ENCODE peak calls at places on chromosomes 12 and 14, in four cellular contexts. B is stomach, F is K562, A is esophagus squamous epithelium. S is an unnamed sample.

GRCh38 chr14:25953532-25954144 is 644.2 kb downstream of the NOVA1 start:
- DNase-seq in A (peak; percentile 0), F (no peak), B (no peak), S (no peak)

GRCh38 chr14:78863143-78863542 is 693.0 kb downstream of the NRXN3 start:
- DNase-seq in A (no peak), B (no peak), F (peak; percentile 29), S (no peak)

GRCh38 chr12:91189526-91189925 is 6.9 kb upstream of the DCN start:
- DNase-seq in A (no peak), F (no peak), B (no peak), S (no peak)

GRCh38 chr14:98606816-98607215 is 665.2 kb downstream of the BCL11B start:
- DNase-seq in F (no peak), B (no peak), A (no peak), S (no peak)

GRCh38 chr14:37131205-37131604 is 41.2 kb downstream of the SLC25A21 start:
- DNase-seq in B (no peak), A (no peak), F (no peak), S (no peak)

GRCh38 chr12:39723831-39724230 is 104.2 kb upstream of the ABCD2 start:
- DNase-seq in B (no peak), A (no peak), F (no peak), S (no peak)

GRCh38 chr12:78887008-78887407 is 22.4 kb downstream of the SYT1 start:
- DNase-seq in F (no peak), B (no peak), A (no peak), S (no peak)

GRCh38 chr14:74220991-74221390 is 18.3 kb upstream of the VSX2 start:
- DNase-seq in F (no peak), B (no peak), A (no peak), S (no peak)

GRCh38 chr12:125890983-125891382 is 825.7 kb downstream of the AACS start:
- DNase-seq in F (no peak), A (no peak), B (no peak), S (no peak)

GRCh38 chr12:46365951-46366379 is 6.6 kb downstream of the SLC38A2 start:
- DNase-seq in F (no peak), A (no peak), B (no peak), S (no peak)

GRCh38 chr12:57579011-57579410 is 12.0 kb upstream of the PIP4K2C start:
- DNase-seq in B (no peak), F (no peak), A (no peak), S (no peak)

GRCh38 chr14:68399971-68400370 is 392.9 kb downstream of the ZFP36L1 start:
- DNase-seq in B (no peak), F (no peak), A (no peak), S (no peak)

GRCh38 chr12:101570022-101570421 is 24.7 kb upstream of the MYBPC1 start:
- DNase-seq in F (peak; percentile 10), B (no peak), A (no peak), S (no peak)

GRCh38 chr12:94644141-94644575 is 6.2 kb downstream of the TMCC3 start:
- DNase-seq in F (no peak), B (no peak), A (no peak), S (peak; percentile 59)

GRCh38 chr12:54388214-54389138 is 3.9 kb upstream of the ZNF385A start:
- DNase-seq in F (peak; percentile 76), B (no peak), A (no peak), S (no peak)

GRCh38 chr14:92890830-92891598 is 31.9 kb upstream of the CHGA start:
- DNase-seq in A (no peak), B (no peak), F (no peak), S (no peak)

GRCh38 chr14:70555890-70556289 is 21.1 kb upstream of the ADAM20 start:
- DNase-seq in F (no peak), A (no peak), B (no peak), S (peak; percentile 56)

GRCh38 chr14:20419404-20419803 is 6.1 kb upstream of the TEP1 start:
- DNase-seq in B (no peak), F (no peak), A (no peak), S (no peak)

GRCh38 chr12:29152223-29152868 is 3.3 kb downstream of the FAR2 start:
- DNase-seq in B (no peak), F (peak; percentile 21), A (no peak), S (no peak)

GRCh38 chr12:115176741-115177400 is 492.9 kb upstream of the TBX3 start:
- DNase-seq in F (no peak), A (no peak), B (no peak), S (no peak)

GRCh38 chr14:65370890-65371289 is 41.6 kb upstream of the FUT8 start:
- DNase-seq in B (no peak), F (no peak), A (no peak), S (no peak)

GRCh38 chr14:65373011-65373670 is 39.4 kb upstream of the FUT8 start:
- DNase-seq in F (peak; percentile 24), A (no peak), B (no peak), S (no peak)

GRCh38 chr14:65373671-65374039 is 38.9 kb upstream of the FUT8 start:
- DNase-seq in B (peak; percentile 29), A (no peak), F (no peak), S (no peak)

GRCh38 chr14:65369560-65369959 is 43.0 kb upstream of the FUT8 start:
- DNase-seq in A (no peak), B (no peak), F (no peak), S (no peak)

GRCh38 chr14:65371784-65372183 is 40.7 kb upstream of the FUT8 start:
- DNase-seq in F (no peak), A (no peak), B (no peak), S (no peak)
- TF ChIP-seq POLR2A in F (no peak), A (no peak), B (no peak), S (no peak)

GRCh38 chr12:124683725-124684124 is 116.3 kb upstream of the NCOR2 start:
- DNase-seq in F (no peak), B (no peak), A (no peak), S (no peak)
- H3K4me1 ChIP-seq in F (peaks cover 21% of the 10 kb centered on the region), B (peaks cover 91% of the 10 kb centered on the region), A (peaks cover 61% of the 10 kb centered on the region), S (peaks cover 33% of the 10 kb centered on the region)

GRCh38 chr12:109304485-109304884 is 4.6 kb downstream of the FOXN4 start:
- DNase-seq in F (no peak), A (no peak), B (no peak), S (no peak)
- H3K4me3 ChIP-seq in F (no peak overlapping the region), A (no peak overlapping the region), B (no peak overlapping the region), S (no peak overlapping the region)

GRCh38 chr14:95043314-95043713 is 114.0 kb downstream of the DICER1 start:
- DNase-seq in F (no peak), A (no peak), B (peak; percentile 14), S (no peak)
- TF ChIP-seq POLR2A in F (no peak), A (no peak), B (no peak), S (no peak)

DNA sequence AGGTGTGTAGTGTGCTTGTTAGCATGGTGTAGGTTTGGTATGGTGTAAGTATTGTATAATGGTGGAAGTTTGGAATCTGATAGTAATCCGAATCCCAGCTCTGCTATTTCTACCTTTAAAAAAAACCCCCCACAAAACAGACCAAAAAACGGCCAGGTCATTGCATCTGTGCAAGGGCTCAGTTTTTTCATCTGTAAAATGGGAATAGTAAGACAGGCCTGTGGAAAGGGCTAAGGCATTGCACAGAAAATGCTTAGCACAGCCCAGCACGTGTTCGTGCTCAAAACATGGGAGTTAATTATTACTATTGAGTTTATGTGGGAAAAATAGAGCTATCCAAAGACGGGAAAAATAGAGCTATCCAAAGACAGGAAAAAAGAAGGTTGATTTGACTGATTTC is 126.6 kb upstream of the MAX start:
- DNase-seq in B (no peak), A (no peak), F (no peak), S (no peak)
- H3K4me1 ChIP-seq in B (peaks cover 84% of the 10 kb centered on the region), A (peaks cover 14% of the 10 kb centered on the region), F (peaks cover 13% of the 10 kb centered on the region), S (no peaks in the 10 kb centered on the region)

GRCh38 chr12:1692895-1693294 is 2.0 kb downstream of the ADIPOR2 start:
- DNase-seq in F (no peak), B (no peak), A (no peak), S (no peak)
- H3K4me3 ChIP-seq in F (peak overlapping the region; percentile 95), B (peak overlapping the region; percentile 78), A (no peak overlapping the region), S (no peak overlapping the region)

S was measured in right lobe of liver.